ENCODE peak calls at places on chromosomes 12 and 14, in five cellular contexts. One of them, this sample, is unnamed.

GRCh38 chr14:55388160-55388559 is 23.5 kb downstream of the ATG14 start:
- DNase-seq in adrenal gland: no peak
- DNase-seq in lower lobe of right lung: no peak
- DNase-seq in pancreas: no peak
- DNase-seq in AG04450: peak; percentile 70
- DNase-seq in this sample: peak; percentile 60

GRCh38 chr12:94458882-94459772 is 540 bp downstream of the CEP83 start:
- DNase-seq in adrenal gland: no peak
- DNase-seq in lower lobe of right lung: no peak
- DNase-seq in pancreas: no peak
- DNase-seq in AG04450: no peak
- DNase-seq in this sample: peak; percentile 50

GRCh38 chr14:75123991-75124390 is 2.9 kb downstream of the NEK9 start:
- DNase-seq in adrenal gland: peak; percentile 74
- DNase-seq in lower lobe of right lung: no peak
- DNase-seq in pancreas: no peak
- DNase-seq in AG04450: no peak
- DNase-seq in this sample: peak; percentile 77

GRCh38 chr12:66188584-66189475 is at the start of gene IRAK3:
- DNase-seq in adrenal gland: peak; percentile 93
- DNase-seq in lower lobe of right lung: peak; percentile 96
- DNase-seq in pancreas: peak; percentile 57
- DNase-seq in AG04450: no peak
- DNase-seq in this sample: no peak

GRCh38 chr12:58563621-58564020 is 356.7 kb downstream of the LRIG3 start:
- DNase-seq in adrenal gland: no peak
- DNase-seq in lower lobe of right lung: no peak
- DNase-seq in pancreas: no peak
- DNase-seq in AG04450: no peak
- DNase-seq in this sample: no peak

GRCh38 chr12:117012189-117012805 is 86.9 kb downstream of the TESC start:
- DNase-seq in adrenal gland: no peak
- DNase-seq in lower lobe of right lung: no peak
- DNase-seq in pancreas: no peak
- DNase-seq in AG04450: no peak
- DNase-seq in this sample: peak; percentile 48

GRCh38 chr12:12720637-12721250 is 3.6 kb downstream of the CDKN1B start:
- DNase-seq in adrenal gland: no peak
- DNase-seq in lower lobe of right lung: no peak
- DNase-seq in pancreas: no peak
- DNase-seq in AG04450: no peak
- DNase-seq in this sample: peak; percentile 42

GRCh38 chr14:78356406-78356805 is 186.2 kb downstream of the NRXN3 start:
- DNase-seq in adrenal gland: peak; percentile 53
- DNase-seq in lower lobe of right lung: no peak
- DNase-seq in pancreas: no peak
- DNase-seq in AG04450: no peak
- DNase-seq in this sample: no peak

GRCh38 chr14:59344711-59345455 is 120.3 kb downstream of the GPR135 start:
- DNase-seq in adrenal gland: no peak
- DNase-seq in lower lobe of right lung: no peak
- DNase-seq in pancreas: no peak
- DNase-seq in AG04450: no peak
- DNase-seq in this sample: no peak

GRCh38 chr12:55681142-55682077 is 26.3 kb downstream of the ITGA7 start:
- DNase-seq in adrenal gland: peak; percentile 65
- DNase-seq in lower lobe of right lung: peak; percentile 73
- DNase-seq in pancreas: peak; percentile 78
- DNase-seq in AG04450: no peak
- DNase-seq in this sample: peak; percentile 12

GRCh38 chr14:88937706-88938105 is 113.3 kb downstream of the TTC8 start:
- DNase-seq in adrenal gland: no peak
- DNase-seq in lower lobe of right lung: no peak
- DNase-seq in pancreas: no peak
- DNase-seq in AG04450: no peak
- DNase-seq in this sample: no peak

GRCh38 chr14:27528328-27528727 is 930.5 kb upstream of the NOVA1 start:
- DNase-seq in adrenal gland: no peak
- DNase-seq in lower lobe of right lung: no peak
- DNase-seq in pancreas: no peak
- DNase-seq in AG04450: no peak
- DNase-seq in this sample: peak; percentile 39

GRCh38 chr14:72924332-72924731 is 1.9 kb upstream of the DCAF4 start:
- DNase-seq in adrenal gland: no peak
- DNase-seq in lower lobe of right lung: peak; percentile 71
- DNase-seq in pancreas: peak; percentile 37
- DNase-seq in AG04450: no peak
- DNase-seq in this sample: no peak

GRCh38 chr14:78104130-78104529 is 66.0 kb upstream of the NRXN3 start:
- DNase-seq in adrenal gland: no peak
- DNase-seq in lower lobe of right lung: no peak
- DNase-seq in pancreas: no peak
- DNase-seq in AG04450: no peak
- DNase-seq in this sample: no peak

GRCh38 chr14:59215353-59215752 is 26.9 kb downstream of the DAAM1 start:
- DNase-seq in adrenal gland: peak; percentile 66
- DNase-seq in lower lobe of right lung: peak; percentile 86
- DNase-seq in pancreas: peak; percentile 65
- DNase-seq in AG04450: peak; percentile 47
- DNase-seq in this sample: no peak

GRCh38 chr12:94208433-94208921 is 60.1 kb downstream of the PLXNC1 start:
- DNase-seq in adrenal gland: peak; percentile 68
- DNase-seq in lower lobe of right lung: no peak
- DNase-seq in pancreas: no peak
- DNase-seq in AG04450: no peak
- DNase-seq in this sample: no peak

GRCh38 chr12:127381043-127381668 is 885.8 kb upstream of the TMEM132C start:
- DNase-seq in adrenal gland: no peak
- DNase-seq in lower lobe of right lung: no peak
- DNase-seq in pancreas: no peak
- DNase-seq in AG04450: no peak
- DNase-seq in this sample: no peak

GRCh38 chr14:53032161-53032803 is 81.4 kb upstream of the FERMT2 start:
- DNase-seq in adrenal gland: peak; percentile 83
- DNase-seq in lower lobe of right lung: no peak
- DNase-seq in pancreas: peak; percentile 18
- DNase-seq in AG04450: no peak
- DNase-seq in this sample: no peak

GRCh38 chr14:88955470-88955869 is 131.0 kb downstream of the TTC8 start:
- DNase-seq in adrenal gland: no peak
- DNase-seq in lower lobe of right lung: no peak
- DNase-seq in pancreas: no peak
- DNase-seq in AG04450: no peak
- DNase-seq in this sample: no peak

GRCh38 chr14:96783306-96784224 is 13.6 kb upstream of the VRK1 start:
- DNase-seq in adrenal gland: no peak
- DNase-seq in lower lobe of right lung: no peak
- DNase-seq in pancreas: no peak
- DNase-seq in AG04450: no peak
- DNase-seq in this sample: peak; percentile 90

GRCh38 chr14:101791919-101792572 is 30.5 kb downstream of the PPP2R5C start:
- DNase-seq in adrenal gland: no peak
- DNase-seq in lower lobe of right lung: no peak
- DNase-seq in pancreas: no peak
- DNase-seq in AG04450: peak; percentile 27
- DNase-seq in this sample: no peak

GRCh38 chr12:105292705-105293104 is 37.8 kb upstream of the C12orf75 start:
- DNase-seq in adrenal gland: no peak
- DNase-seq in lower lobe of right lung: no peak
- DNase-seq in pancreas: no peak
- DNase-seq in AG04450: no peak
- DNase-seq in this sample: no peak

GRCh38 chr12:78726854-78727253 is 137.7 kb upstream of the SYT1 start:
- DNase-seq in adrenal gland: no peak
- DNase-seq in lower lobe of right lung: no peak
- DNase-seq in pancreas: no peak
- DNase-seq in AG04450: no peak
- DNase-seq in this sample: no peak

GRCh38 chr14:100384819-100385813 is 62.0 kb downstream of the SLC25A47 start:
- DNase-seq in adrenal gland: no peak
- DNase-seq in lower lobe of right lung: no peak
- DNase-seq in pancreas: no peak
- DNase-seq in AG04450: no peak
- DNase-seq in this sample: peak; percentile 12

GRCh38 chr14:104280902-104281767 is 142.7 kb downstream of the KIF26A start:
- DNase-seq in adrenal gland: no peak
- DNase-seq in lower lobe of right lung: peak; percentile 42
- DNase-seq in pancreas: no peak
- DNase-seq in AG04450: no peak
- DNase-seq in this sample: no peak

GRCh38 chr12:68428211-68428610 is 96.0 kb upstream of the MDM1 start:
- DNase-seq in adrenal gland: no peak
- DNase-seq in lower lobe of right lung: no peak
- DNase-seq in pancreas: no peak
- DNase-seq in AG04450: no peak
- DNase-seq in this sample: no peak

GRCh38 chr12:22410497-22410896 is 76.0 kb upstream of the ST8SIA1 start:
- DNase-seq in adrenal gland: no peak
- DNase-seq in lower lobe of right lung: no peak
- DNase-seq in pancreas: no peak
- DNase-seq in AG04450: no peak
- DNase-seq in this sample: peak; percentile 99

DNA sequence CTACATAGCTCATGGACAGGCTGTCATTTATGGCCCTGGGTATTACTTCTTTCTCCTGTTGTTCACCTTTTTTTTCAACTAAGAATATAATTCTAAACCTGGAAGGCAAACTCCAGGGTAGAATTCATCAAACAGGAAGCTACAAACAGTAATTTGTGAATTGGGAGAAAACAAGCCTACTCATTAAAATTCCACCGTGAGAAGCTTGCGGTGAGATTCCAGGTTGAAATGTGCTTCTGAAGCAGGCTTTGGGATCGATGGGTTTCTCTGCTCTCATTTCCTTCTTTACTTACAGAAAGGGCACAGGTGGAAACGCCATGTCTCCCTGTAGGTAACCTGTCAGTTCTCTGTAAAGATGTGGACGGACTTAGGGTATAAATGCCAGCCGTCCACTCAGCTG is 257.5 kb downstream of the TMEM132C start:
- DNase-seq in adrenal gland: no peak
- DNase-seq in lower lobe of right lung: no peak
- DNase-seq in pancreas: no peak
- DNase-seq in AG04450: no peak
- DNase-seq in this sample: no peak
- H3K27ac ChIP-seq in adrenal gland: no peak overlapping the region
- H3K27ac ChIP-seq in lower lobe of right lung: no peak overlapping the region
- H3K27ac ChIP-seq in pancreas: peak overlapping the region; percentile 59
- H3K27ac ChIP-seq in AG04450: no peak overlapping the region
- H3K27ac ChIP-seq in this sample: no peak overlapping the region

GRCh38 chr12:3557791-3558190 is 66.8 kb downstream of the PRMT8 start:
- DNase-seq in adrenal gland: no peak
- DNase-seq in lower lobe of right lung: no peak
- DNase-seq in pancreas: no peak
- DNase-seq in AG04450: no peak
- DNase-seq in this sample: no peak

GRCh38 chr12:3557136-3557697 is 66.2 kb downstream of the PRMT8 start:
- DNase-seq in adrenal gland: no peak
- DNase-seq in lower lobe of right lung: no peak
- DNase-seq in pancreas: no peak
- DNase-seq in AG04450: no peak
- DNase-seq in this sample: no peak

GRCh38 chr12:3558255-3558654 is 67.3 kb downstream of the PRMT8 start:
- DNase-seq in adrenal gland: no peak
- DNase-seq in lower lobe of right lung: no peak
- DNase-seq in pancreas: no peak
- DNase-seq in AG04450: no peak
- DNase-seq in this sample: no peak

GRCh38 chr12:3554547-3555115 is 63.6 kb downstream of the PRMT8 start:
- DNase-seq in adrenal gland: no peak
- DNase-seq in lower lobe of right lung: no peak
- DNase-seq in pancreas: no peak
- DNase-seq in AG04450: no peak
- DNase-seq in this sample: no peak

GRCh38 chr12:3556716-3557115 is 65.7 kb downstream of the PRMT8 start:
- DNase-seq in adrenal gland: no peak
- DNase-seq in lower lobe of right lung: no peak
- DNase-seq in pancreas: no peak
- DNase-seq in AG04450: no peak
- DNase-seq in this sample: no peak
- TF ChIP-seq CTCF in adrenal gland: no peak
- TF ChIP-seq CTCF in lower lobe of right lung: no peak
- TF ChIP-seq CTCF in pancreas: no peak
- TF ChIP-seq CTCF in AG04450: no peak
- TF ChIP-seq CTCF in this sample: no peak

GRCh38 chr12:122052285-122052684 is 26.3 kb upstream of the MLXIP start:
- DNase-seq in adrenal gland: no peak
- DNase-seq in lower lobe of right lung: no peak
- DNase-seq in pancreas: no peak
- DNase-seq in AG04450: no peak
- DNase-seq in this sample: no peak

GRCh38 chr12:122057007-122057735 is 21.4 kb upstream of the MLXIP start:
- DNase-seq in adrenal gland: no peak
- DNase-seq in lower lobe of right lung: no peak
- DNase-seq in pancreas: no peak
- DNase-seq in AG04450: no peak
- DNase-seq in this sample: no peak

GRCh38 chr12:122051231-122051876 is 27.2 kb upstream of the MLXIP start:
- DNase-seq in adrenal gland: peak; percentile 80
- DNase-seq in lower lobe of right lung: no peak
- DNase-seq in pancreas: peak; percentile 73
- DNase-seq in AG04450: no peak
- DNase-seq in this sample: no peak

GRCh38 chr12:122057769-122058168 is 20.8 kb upstream of the MLXIP start:
- DNase-seq in adrenal gland: no peak
- DNase-seq in lower lobe of right lung: no peak
- DNase-seq in pancreas: no peak
- DNase-seq in AG04450: no peak
- DNase-seq in this sample: no peak

GRCh38 chr12:122054842-122055544 is 23.6 kb upstream of the MLXIP start:
- DNase-seq in adrenal gland: no peak
- DNase-seq in lower lobe of right lung: no peak
- DNase-seq in pancreas: no peak
- DNase-seq in AG04450: no peak
- DNase-seq in this sample: no peak
- H3K27ac ChIP-seq in adrenal gland: no peak overlapping the region
- H3K27ac ChIP-seq in lower lobe of right lung: no peak overlapping the region
- H3K27ac ChIP-seq in pancreas: no peak overlapping the region
- H3K27ac ChIP-seq in AG04450: no peak overlapping the region
- H3K27ac ChIP-seq in this sample: no peak overlapping the region

GRCh38 chr12:52073531-52073950 is 3.8 kb downstream of the ATG101 start:
- DNase-seq in adrenal gland: no peak
- DNase-seq in lower lobe of right lung: no peak
- DNase-seq in pancreas: no peak
- DNase-seq in AG04450: no peak
- DNase-seq in this sample: no peak

GRCh38 chr12:52067081-52067374 is 2.8 kb upstream of the ATG101 start:
- DNase-seq in adrenal gland: no peak
- DNase-seq in lower lobe of right lung: no peak
- DNase-seq in pancreas: no peak
- DNase-seq in AG04450: no peak
- DNase-seq in this sample: no peak

GRCh38 chr12:52074006-52074405 is 4.2 kb downstream of the ATG101 start:
- DNase-seq in adrenal gland: peak; percentile 65
- DNase-seq in lower lobe of right lung: peak; percentile 41
- DNase-seq in pancreas: no peak
- DNase-seq in AG04450: no peak
- DNase-seq in this sample: no peak

GRCh38 chr12:52069410-52070242 is at the start of gene ATG101:
- DNase-seq in adrenal gland: peak; percentile 97
- DNase-seq in lower lobe of right lung: peak; percentile 93
- DNase-seq in pancreas: peak; percentile 90
- DNase-seq in AG04450: peak; percentile 94
- DNase-seq in this sample: peak; percentile 93

GRCh38 chr12:52070243-52070925 is 606 bp downstream of the ATG101 start:
- DNase-seq in adrenal gland: no peak
- DNase-seq in lower lobe of right lung: no peak
- DNase-seq in pancreas: no peak
- DNase-seq in AG04450: no peak
- DNase-seq in this sample: no peak
- TF ChIP-seq CTCF in adrenal gland: no peak
- TF ChIP-seq CTCF in lower lobe of right lung: no peak
- TF ChIP-seq CTCF in pancreas: no peak
- TF ChIP-seq CTCF in AG04450: no peak
- TF ChIP-seq CTCF in this sample: no peak

This sample was measured in foreskin keratinocyte.